ENCODE peak calls at places on chromosome 18, in eight cellular contexts. One of them, this sample, is unnamed.

GRCh38 chr18:9513971-9514512 is 38.7 kb downstream of the RALBP1 start:
- DNase-seq in CD8-positive, alpha-beta T cell: no peak
- DNase-seq in SJSA1: peak; percentile 57
- DNase-seq in pancreas: no peak
- DNase-seq in HCT116: no peak
- DNase-seq in heart left ventricle: no peak
- DNase-seq in lung: no peak
- DNase-seq in lower lobe of right lung: no peak
- DNase-seq in this sample: no peak

GRCh38 chr18:50663626-50664441 is 103.9 kb downstream of the MAPK4 start:
- DNase-seq in CD8-positive, alpha-beta T cell: no peak
- DNase-seq in SJSA1: no peak
- DNase-seq in pancreas: no peak
- DNase-seq in HCT116: no peak
- DNase-seq in heart left ventricle: no peak
- DNase-seq in lung: no peak
- DNase-seq in lower lobe of right lung: no peak
- DNase-seq in this sample: no peak

GRCh38 chr18:70418551-70419311 is 129.9 kb downstream of the SOCS6 start:
- DNase-seq in CD8-positive, alpha-beta T cell: no peak
- DNase-seq in SJSA1: peak; percentile 19
- DNase-seq in pancreas: no peak
- DNase-seq in HCT116: no peak
- DNase-seq in heart left ventricle: no peak
- DNase-seq in lung: no peak
- DNase-seq in lower lobe of right lung: no peak
- DNase-seq in this sample: no peak

GRCh38 chr18:70181015-70181414 is 24.5 kb downstream of the RTTN start:
- DNase-seq in CD8-positive, alpha-beta T cell: no peak
- DNase-seq in SJSA1: no peak
- DNase-seq in pancreas: no peak
- DNase-seq in HCT116: peak; percentile 94
- DNase-seq in heart left ventricle: no peak
- DNase-seq in lung: no peak
- DNase-seq in lower lobe of right lung: no peak
- DNase-seq in this sample: no peak

GRCh38 chr18:38087538-38087937 is 521.9 kb upstream of the CELF4 start:
- DNase-seq in CD8-positive, alpha-beta T cell: no peak
- DNase-seq in SJSA1: no peak
- DNase-seq in pancreas: no peak
- DNase-seq in HCT116: no peak
- DNase-seq in heart left ventricle: no peak
- DNase-seq in lung: no peak
- DNase-seq in lower lobe of right lung: no peak
- DNase-seq in this sample: no peak

GRCh38 chr18:10410472-10411300 is 43.7 kb upstream of the APCDD1 start:
- DNase-seq in CD8-positive, alpha-beta T cell: no peak
- DNase-seq in SJSA1: no peak
- DNase-seq in pancreas: no peak
- DNase-seq in HCT116: no peak
- DNase-seq in heart left ventricle: no peak
- DNase-seq in lung: peak; percentile 26
- DNase-seq in lower lobe of right lung: no peak
- DNase-seq in this sample: no peak

GRCh38 chr18:73908323-73908722 is 239.3 kb downstream of the FBXO15 start:
- DNase-seq in CD8-positive, alpha-beta T cell: no peak
- DNase-seq in SJSA1: no peak
- DNase-seq in pancreas: no peak
- DNase-seq in HCT116: no peak
- DNase-seq in heart left ventricle: no peak
- DNase-seq in lung: no peak
- DNase-seq in lower lobe of right lung: no peak
- DNase-seq in this sample: no peak

GRCh38 chr18:75071866-75072671 is 136.9 kb downstream of the PTGR3 start:
- DNase-seq in CD8-positive, alpha-beta T cell: no peak
- DNase-seq in SJSA1: no peak
- DNase-seq in pancreas: no peak
- DNase-seq in HCT116: no peak
- DNase-seq in heart left ventricle: no peak
- DNase-seq in lung: no peak
- DNase-seq in lower lobe of right lung: no peak
- DNase-seq in this sample: no peak

GRCh38 chr18:50863840-50864239 is 15.1 kb upstream of the ME2 start:
- DNase-seq in CD8-positive, alpha-beta T cell: no peak
- DNase-seq in SJSA1: no peak
- DNase-seq in pancreas: no peak
- DNase-seq in HCT116: no peak
- DNase-seq in heart left ventricle: no peak
- DNase-seq in lung: no peak
- DNase-seq in lower lobe of right lung: no peak
- DNase-seq in this sample: no peak

GRCh38 chr18:45014047-45014501 is 333.4 kb downstream of the SETBP1 start:
- DNase-seq in CD8-positive, alpha-beta T cell: no peak
- DNase-seq in SJSA1: peak; percentile 76
- DNase-seq in pancreas: no peak
- DNase-seq in HCT116: no peak
- DNase-seq in heart left ventricle: no peak
- DNase-seq in lung: no peak
- DNase-seq in lower lobe of right lung: no peak
- DNase-seq in this sample: no peak

GRCh38 chr18:57439985-57440330 is 4.8 kb downstream of the ONECUT2 start:
- DNase-seq in CD8-positive, alpha-beta T cell: no peak
- DNase-seq in SJSA1: no peak
- DNase-seq in pancreas: no peak
- DNase-seq in HCT116: no peak
- DNase-seq in heart left ventricle: no peak
- DNase-seq in lung: no peak
- DNase-seq in lower lobe of right lung: no peak
- DNase-seq in this sample: no peak

GRCh38 chr18:26356045-26356785 is 130.0 kb downstream of the TAF4B start:
- DNase-seq in CD8-positive, alpha-beta T cell: no peak
- DNase-seq in SJSA1: no peak
- DNase-seq in pancreas: no peak
- DNase-seq in HCT116: no peak
- DNase-seq in heart left ventricle: no peak
- DNase-seq in lung: no peak
- DNase-seq in lower lobe of right lung: no peak
- DNase-seq in this sample: no peak

GRCh38 chr18:6482198-6482977 is 67.7 kb upstream of the L3MBTL4 start:
- DNase-seq in CD8-positive, alpha-beta T cell: no peak
- DNase-seq in SJSA1: peak; percentile 96
- DNase-seq in pancreas: peak; percentile 70
- DNase-seq in HCT116: no peak
- DNase-seq in heart left ventricle: peak; percentile 81
- DNase-seq in lung: peak; percentile 77
- DNase-seq in lower lobe of right lung: peak; percentile 75
- DNase-seq in this sample: no peak

GRCh38 chr18:34729740-34730338 is 19.7 kb downstream of the DTNA start:
- DNase-seq in CD8-positive, alpha-beta T cell: no peak
- DNase-seq in SJSA1: no peak
- DNase-seq in pancreas: no peak
- DNase-seq in HCT116: no peak
- DNase-seq in heart left ventricle: peak; percentile 30
- DNase-seq in lung: no peak
- DNase-seq in lower lobe of right lung: no peak
- DNase-seq in this sample: no peak

GRCh38 chr18:33720133-33720532 is 142.1 kb downstream of the ASXL3 start:
- DNase-seq in CD8-positive, alpha-beta T cell: no peak
- DNase-seq in SJSA1: no peak
- DNase-seq in pancreas: no peak
- DNase-seq in HCT116: no peak
- DNase-seq in heart left ventricle: no peak
- DNase-seq in lung: no peak
- DNase-seq in lower lobe of right lung: no peak
- DNase-seq in this sample: no peak

GRCh38 chr18:44824884-44825283 is 144.2 kb downstream of the SETBP1 start:
- DNase-seq in CD8-positive, alpha-beta T cell: no peak
- DNase-seq in SJSA1: no peak
- DNase-seq in pancreas: no peak
- DNase-seq in HCT116: no peak
- DNase-seq in heart left ventricle: no peak
- DNase-seq in lung: no peak
- DNase-seq in lower lobe of right lung: no peak
- DNase-seq in this sample: no peak

GRCh38 chr18:12372406-12372805 is 4.6 kb downstream of the AFG3L2 start:
- DNase-seq in CD8-positive, alpha-beta T cell: no peak
- DNase-seq in SJSA1: no peak
- DNase-seq in pancreas: no peak
- DNase-seq in HCT116: no peak
- DNase-seq in heart left ventricle: no peak
- DNase-seq in lung: no peak
- DNase-seq in lower lobe of right lung: no peak
- DNase-seq in this sample: no peak

GRCh38 chr18:12373771-12374116 is 3.3 kb downstream of the AFG3L2 start:
- DNase-seq in CD8-positive, alpha-beta T cell: no peak
- DNase-seq in SJSA1: no peak
- DNase-seq in pancreas: no peak
- DNase-seq in HCT116: no peak
- DNase-seq in heart left ventricle: no peak
- DNase-seq in lung: no peak
- DNase-seq in lower lobe of right lung: no peak
- DNase-seq in this sample: no peak

GRCh38 chr18:12376034-12376717 is 851 bp downstream of the AFG3L2 start:
- DNase-seq in CD8-positive, alpha-beta T cell: no peak
- DNase-seq in SJSA1: no peak
- DNase-seq in pancreas: peak; percentile 71
- DNase-seq in HCT116: no peak
- DNase-seq in heart left ventricle: peak; percentile 72
- DNase-seq in lung: no peak
- DNase-seq in lower lobe of right lung: peak; percentile 53
- DNase-seq in this sample: no peak

GRCh38 chr18:12373032-12373770 is 3.8 kb downstream of the AFG3L2 start:
- DNase-seq in CD8-positive, alpha-beta T cell: no peak
- DNase-seq in SJSA1: no peak
- DNase-seq in pancreas: no peak
- DNase-seq in HCT116: no peak
- DNase-seq in heart left ventricle: peak; percentile 29
- DNase-seq in lung: no peak
- DNase-seq in lower lobe of right lung: no peak
- DNase-seq in this sample: no peak

GRCh38 chr18:12374398-12374797 is 2.6 kb downstream of the AFG3L2 start:
- DNase-seq in CD8-positive, alpha-beta T cell: no peak
- DNase-seq in SJSA1: no peak
- DNase-seq in pancreas: no peak
- DNase-seq in HCT116: no peak
- DNase-seq in heart left ventricle: no peak
- DNase-seq in lung: no peak
- DNase-seq in lower lobe of right lung: no peak
- DNase-seq in this sample: no peak
- H3K4me3 ChIP-seq in CD8-positive, alpha-beta T cell: no peak overlapping the region
- H3K4me3 ChIP-seq in SJSA1: no peak overlapping the region
- H3K4me3 ChIP-seq in pancreas: no peak overlapping the region
- H3K4me3 ChIP-seq in HCT116: no peak overlapping the region
- H3K4me3 ChIP-seq in heart left ventricle: no peak overlapping the region
- H3K4me3 ChIP-seq in lung: no peak overlapping the region
- H3K4me3 ChIP-seq in lower lobe of right lung: no peak overlapping the region
- H3K4me3 ChIP-seq in this sample: no peak overlapping the region

GRCh38 chr18:77250926-77251729 is 1.5 kb downstream of the GALR1 start:
- DNase-seq in CD8-positive, alpha-beta T cell: no peak
- DNase-seq in SJSA1: no peak
- DNase-seq in pancreas: peak; percentile 67
- DNase-seq in HCT116: no peak
- DNase-seq in heart left ventricle: no peak
- DNase-seq in lung: no peak
- DNase-seq in lower lobe of right lung: no peak
- DNase-seq in this sample: no peak
- H3K36me3 ChIP-seq in CD8-positive, alpha-beta T cell: no peaks in the 10 kb centered on the region
- H3K36me3 ChIP-seq in SJSA1: no peaks in the 10 kb centered on the region
- H3K36me3 ChIP-seq in pancreas: no peaks in the 10 kb centered on the region
- H3K36me3 ChIP-seq in HCT116: no peaks in the 10 kb centered on the region
- H3K36me3 ChIP-seq in heart left ventricle: no peaks in the 10 kb centered on the region
- H3K36me3 ChIP-seq in lung: no peaks in the 10 kb centered on the region
- H3K36me3 ChIP-seq in lower lobe of right lung: no peaks in the 10 kb centered on the region
- H3K36me3 ChIP-seq in this sample: no peaks in the 10 kb centered on the region

DNA sequence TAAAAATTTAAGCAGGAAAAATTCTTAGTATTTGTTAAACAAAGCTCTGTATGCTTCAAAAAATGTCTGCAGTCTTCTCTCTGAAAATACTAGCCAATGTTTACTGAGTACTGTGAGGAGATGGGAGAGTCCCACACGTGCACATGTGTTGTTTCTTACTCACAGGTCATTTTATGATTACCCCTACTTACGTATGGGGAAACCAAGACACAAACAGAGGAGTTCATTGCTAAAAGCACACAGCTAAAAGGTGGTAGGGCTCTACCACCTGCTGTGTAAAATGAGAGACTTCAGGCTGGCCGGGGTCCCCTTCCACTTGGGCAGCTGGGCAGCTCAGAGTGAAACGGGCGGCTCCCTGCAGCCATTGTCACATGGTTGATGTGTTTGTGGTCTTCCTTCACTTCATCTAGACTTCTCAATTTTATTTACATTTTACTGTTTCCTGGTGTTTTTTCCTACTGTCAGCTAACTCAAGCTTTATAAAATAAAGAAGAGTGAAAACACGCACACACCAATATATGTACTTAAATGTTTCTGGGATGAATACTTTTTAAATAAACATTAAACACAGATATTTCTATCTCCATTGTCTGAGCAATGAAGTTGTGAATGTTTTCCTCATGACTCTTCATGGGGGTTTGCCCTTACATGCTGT is 71.2 kb downstream of the MBP start:
- DNase-seq in CD8-positive, alpha-beta T cell: no peak
- DNase-seq in SJSA1: no peak
- DNase-seq in pancreas: no peak
- DNase-seq in HCT116: no peak
- DNase-seq in heart left ventricle: no peak
- DNase-seq in lung: no peak
- DNase-seq in lower lobe of right lung: no peak
- DNase-seq in this sample: no peak
- H3K4me3 ChIP-seq in CD8-positive, alpha-beta T cell: no peak overlapping the region
- H3K4me3 ChIP-seq in SJSA1: no peak overlapping the region
- H3K4me3 ChIP-seq in pancreas: no peak overlapping the region
- H3K4me3 ChIP-seq in HCT116: no peak overlapping the region
- H3K4me3 ChIP-seq in heart left ventricle: no peak overlapping the region
- H3K4me3 ChIP-seq in lung: no peak overlapping the region
- H3K4me3 ChIP-seq in lower lobe of right lung: no peak overlapping the region
- H3K4me3 ChIP-seq in this sample: no peak overlapping the region

GRCh38 chr18:31875301-31875700 is 67.6 kb downstream of the TRAPPC8 start:
- DNase-seq in CD8-positive, alpha-beta T cell: no peak
- DNase-seq in SJSA1: no peak
- DNase-seq in pancreas: no peak
- DNase-seq in HCT116: no peak
- DNase-seq in heart left ventricle: no peak
- DNase-seq in lung: no peak
- DNase-seq in lower lobe of right lung: no peak
- DNase-seq in this sample: no peak

GRCh38 chr18:31877900-31878299 is 65.0 kb downstream of the TRAPPC8 start:
- DNase-seq in CD8-positive, alpha-beta T cell: no peak
- DNase-seq in SJSA1: no peak
- DNase-seq in pancreas: no peak
- DNase-seq in HCT116: no peak
- DNase-seq in heart left ventricle: no peak
- DNase-seq in lung: no peak
- DNase-seq in lower lobe of right lung: no peak
- DNase-seq in this sample: no peak

GRCh38 chr18:31876707-31877106 is 66.2 kb downstream of the TRAPPC8 start:
- DNase-seq in CD8-positive, alpha-beta T cell: no peak
- DNase-seq in SJSA1: no peak
- DNase-seq in pancreas: no peak
- DNase-seq in HCT116: no peak
- DNase-seq in heart left ventricle: no peak
- DNase-seq in lung: no peak
- DNase-seq in lower lobe of right lung: no peak
- DNase-seq in this sample: no peak

GRCh38 chr18:31880186-31880898 is 62.6 kb downstream of the TRAPPC8 start:
- DNase-seq in CD8-positive, alpha-beta T cell: no peak
- DNase-seq in SJSA1: no peak
- DNase-seq in pancreas: no peak
- DNase-seq in HCT116: no peak
- DNase-seq in heart left ventricle: no peak
- DNase-seq in lung: no peak
- DNase-seq in lower lobe of right lung: no peak
- DNase-seq in this sample: no peak

GRCh38 chr18:31878358-31878757 is 64.6 kb downstream of the TRAPPC8 start:
- DNase-seq in CD8-positive, alpha-beta T cell: no peak
- DNase-seq in SJSA1: no peak
- DNase-seq in pancreas: no peak
- DNase-seq in HCT116: no peak
- DNase-seq in heart left ventricle: no peak
- DNase-seq in lung: no peak
- DNase-seq in lower lobe of right lung: no peak
- DNase-seq in this sample: no peak
- H3K36me3 ChIP-seq in CD8-positive, alpha-beta T cell: peaks cover 18% of the 10 kb centered on the region
- H3K36me3 ChIP-seq in SJSA1: peaks cover 69% of the 10 kb centered on the region
- H3K36me3 ChIP-seq in pancreas: no peaks in the 10 kb centered on the region
- H3K36me3 ChIP-seq in HCT116: peaks cover 7% of the 10 kb centered on the region
- H3K36me3 ChIP-seq in heart left ventricle: peaks cover 2% of the 10 kb centered on the region
- H3K36me3 ChIP-seq in lung: peaks cover 9% of the 10 kb centered on the region
- H3K36me3 ChIP-seq in lower lobe of right lung: peaks cover 81% of the 10 kb centered on the region
- H3K36me3 ChIP-seq in this sample: no peaks in the 10 kb centered on the region

This sample was measured in prostate gland.